ENCODE peak calls at places on chromosomes 6 and 20, in nine cellular contexts. F is T-cell, J is amygdala, O is lower leg skin, A is stomach, W is A549, M is NCI-H1694, D is cardiac fibroblast, V is choroid plexus epithelial cell. U is an unnamed sample.

GRCh38 chr6:56794421-56794820 is 151.7 kb upstream of the DST start:
- DNase-seq in F (no peak), J (no peak), O (no peak), A (no peak), W (no peak), M (no peak), D (no peak), V (no peak), U (no peak)

GRCh38 chr6:162854734-162855191 is 127.0 kb downstream of the PACRG start:
- DNase-seq in F (no peak), J (peak), O (no peak), A (no peak), W (no peak), M (peak), D (no peak), V (no peak), U (no peak)

GRCh38 chr6:5497896-5498578 is 236.7 kb downstream of the FARS2 start:
- DNase-seq in F (no peak), J (no peak), O (no peak), A (no peak), W (no peak), M (peak), D (peak), V (peak), U (no peak)

GRCh38 chr6:107122748-107123147 is 7.4 kb upstream of the BEND3 start:
- DNase-seq in F (no peak), J (no peak), O (no peak), A (no peak), W (no peak), M (no peak), D (no peak), V (no peak), U (no peak)

GRCh38 chr20:43448748-43449535 is 8.8 kb upstream of the SRSF6 start:
- DNase-seq in F (peak), J (peak), O (no peak), A (peak), W (peak), M (peak), D (peak), V (peak), U (peak)

GRCh38 chr20:57310821-57311514 is 18.6 kb upstream of the SPO11 start:
- DNase-seq in F (no peak), J (no peak), O (no peak), A (no peak), W (no peak), M (no peak), D (no peak), V (no peak), U (no peak)

GRCh38 chr6:170045563-170045960 is 245.3 kb downstream of the DLL1 start:
- DNase-seq in F (no peak), J (no peak), O (no peak), A (no peak), W (no peak), M (no peak), D (no peak), V (no peak), U (no peak)

GRCh38 chr6:2630362-2630761 is 120.4 kb downstream of the MYLK4 start:
- DNase-seq in F (no peak), J (no peak), O (no peak), A (no peak), W (peak), M (no peak), D (peak), V (peak), U (no peak)

GRCh38 chr6:90131614-90132423 is 164.8 kb downstream of the BACH2 start:
- DNase-seq in F (no peak), J (peak), O (peak), A (no peak), W (no peak), M (no peak), D (peak), V (peak), U (no peak)

GRCh38 chr6:70124882-70125535 is 177.9 kb downstream of the COL9A1 start:
- DNase-seq in F (no peak), J (peak), O (no peak), A (no peak), W (no peak), M (peak), D (peak), V (peak), U (no peak)

GRCh38 chr6:30826961-30827342 is 57.4 kb upstream of the DDR1 start:
- DNase-seq in F (no peak), J (no peak), O (no peak), A (peak), W (no peak), M (no peak), D (no peak), V (no peak), U (no peak)

U was measured in Kasumi-1.